ENCODE peak calls at places on chromosome 12, in five cellular contexts. U is NB4, A is HepG2, G is A549, D is endothelial cell of umbilical vein. Y is an unnamed sample.

GRCh38 chr12:116969615-116970575 is 59.1 kb downstream of the FBXW8 start:
- DNase-seq in U (no peak), A (no peak), G (no peak), D (no peak), Y (no peak)

GRCh38 chr12:76024942-76025600 is 6.5 kb downstream of the PHLDA1 start:
- DNase-seq in U (peak; percentile 90), A (no peak), G (peak; percentile 65), D (peak; percentile 42), Y (no peak)

GRCh38 chr12:112466011-112466422 is 47.3 kb downstream of the PTPN11 start:
- DNase-seq in U (no peak), A (peak; percentile 54), G (no peak), D (no peak), Y (no peak)

GRCh38 chr12:4443616-4444015 is 2.0 kb downstream of the FGF6 start:
- DNase-seq in U (no peak), A (no peak), G (no peak), D (no peak), Y (no peak)

GRCh38 chr12:115709410-115710065 is 568.0 kb downstream of the MED13L start:
- DNase-seq in U (no peak), A (no peak), G (no peak), D (no peak), Y (no peak)

GRCh38 chr12:91316161-91316759 is 133.6 kb upstream of the DCN start:
- DNase-seq in U (no peak), A (no peak), G (no peak), D (no peak), Y (no peak)

GRCh38 chr12:82124711-82125110 is 233.5 kb downstream of the CCDC59 start:
- DNase-seq in U (no peak), A (no peak), G (no peak), D (no peak), Y (no peak)

GRCh38 chr12:49813131-49813530 is 15.1 kb downstream of the NCKAP5L start:
- DNase-seq in U (no peak), A (no peak), G (no peak), D (no peak), Y (no peak)

GRCh38 chr12:95227818-95228356 is 10.3 kb downstream of the VEZT start:
- DNase-seq in U (no peak), A (no peak), G (no peak), D (peak; percentile 48), Y (no peak)

GRCh38 chr12:24997496-24997895 is 48.6 kb upstream of the BCAT1 start:
- DNase-seq in U (no peak), A (no peak), G (no peak), D (no peak), Y (no peak)

GRCh38 chr12:48788852-48789775 is at the start of gene ADCY6:
- DNase-seq in U (peak; percentile 32), A (peak; percentile 67), G (peak; percentile 79), D (peak; percentile 79), Y (peak; percentile 29)

GRCh38 chr12:3456809-3457208 is 34.2 kb upstream of the PRMT8 start:
- DNase-seq in U (peak; percentile 9), A (peak; percentile 5), G (no peak), D (no peak), Y (no peak)

GRCh38 chr12:28110329-28110728 is 79.9 kb upstream of the CCDC91 start:
- DNase-seq in U (peak; percentile 16), A (no peak), G (no peak), D (no peak), Y (no peak)

GRCh38 chr12:31275491-31275890 is 50.5 kb downstream of the SINHCAF start:
- DNase-seq in U (no peak), A (no peak), G (no peak), D (no peak), Y (no peak)

GRCh38 chr12:71014180-71014785 is 93.7 kb upstream of the PTPRR start:
- DNase-seq in U (peak; percentile 8), A (peak; percentile 5), G (peak; percentile 27), D (peak; percentile 13), Y (no peak)

GRCh38 chr12:78181544-78182162 is 351.0 kb downstream of the NAV3 start:
- DNase-seq in U (peak; percentile 38), A (peak; percentile 2), G (peak; percentile 0), D (peak; percentile 56), Y (no peak)

GRCh38 chr12:116045158-116045557 is 232.3 kb downstream of the MED13L start:
- DNase-seq in U (no peak), A (no peak), G (no peak), D (no peak), Y (no peak)

GRCh38 chr12:58750484-58750883 is 169.8 kb downstream of the LRIG3 start:
- DNase-seq in U (no peak), A (no peak), G (peak; percentile 6), D (no peak), Y (no peak)

GRCh38 chr12:19971396-19971802 is 396.9 kb upstream of the PDE3A start:
- DNase-seq in U (no peak), A (peak; percentile 5), G (peak; percentile 15), D (no peak), Y (no peak)

GRCh38 chr12:6091786-6092566 is 32.5 kb downstream of the VWF start:
- DNase-seq in U (peak; percentile 74), A (no peak), G (no peak), D (no peak), Y (no peak)

GRCh38 chr12:59194794-59195193 is 274.5 kb upstream of the LRIG3 start:
- DNase-seq in U (peak; percentile 17), A (no peak), G (no peak), D (no peak), Y (no peak)

GRCh38 chr12:116933101-116933500 is 22.4 kb downstream of the FBXW8 start:
- DNase-seq in U (no peak), A (no peak), G (no peak), D (no peak), Y (no peak)

GRCh38 chr12:47235258-47236040 is 155.7 kb upstream of the AMIGO2 start:
- DNase-seq in U (no peak), A (no peak), G (no peak), D (no peak), Y (no peak)

GRCh38 chr12:49187184-49187583 is 1.7 kb downstream of the TUBA1A start:
- DNase-seq in U (no peak), A (no peak), G (no peak), D (peak; percentile 50), Y (no peak)

GRCh38 chr12:109538191-109538863 is 35.0 kb downstream of the MMAB start:
- DNase-seq in U (no peak), A (no peak), G (no peak), D (no peak), Y (no peak)

GRCh38 chr12:113861708-113862312 is 104.3 kb downstream of the RBM19 start:
- DNase-seq in U (peak; percentile 53), A (no peak), G (no peak), D (no peak), Y (no peak)

GRCh38 chr12:57320639-57321038 is 69.7 kb upstream of the STAC3 start:
- DNase-seq in U (no peak), A (no peak), G (no peak), D (no peak), Y (no peak)

GRCh38 chr12:57241556-57242310 is 9.3 kb downstream of the STAC3 start:
- DNase-seq in U (no peak), A (no peak), G (no peak), D (no peak), Y (no peak)

GRCh38 chr12:29198901-29199300 is 49.8 kb downstream of the FAR2 start:
- DNase-seq in U (no peak), A (no peak), G (no peak), D (no peak), Y (no peak)

DNA sequence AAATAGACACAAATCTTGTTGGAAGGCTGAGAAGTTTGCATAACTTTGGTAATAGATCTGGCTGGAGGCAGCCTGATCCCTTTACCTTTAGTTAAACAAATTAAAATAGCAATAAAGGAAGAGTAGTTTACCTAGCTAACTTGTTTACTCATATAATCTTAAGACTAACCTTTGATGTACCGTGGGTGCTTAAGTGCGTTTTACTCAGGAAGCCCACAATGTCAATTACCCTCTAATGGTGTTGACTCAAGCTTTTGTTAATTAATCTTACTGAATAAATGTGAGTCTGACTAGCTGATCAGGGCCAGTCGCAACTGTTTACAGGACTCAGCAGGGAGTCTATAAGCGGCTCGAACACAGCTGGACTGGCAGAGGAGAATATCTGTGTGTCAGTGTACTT is 51.5 kb downstream of the FAR2 start:
- DNase-seq in U (no peak), A (no peak), G (no peak), D (no peak), Y (no peak)
- TF ChIP-seq MYC in U (no peak), A (no peak), G (no peak), D (no peak), Y (no peak)

DNA sequence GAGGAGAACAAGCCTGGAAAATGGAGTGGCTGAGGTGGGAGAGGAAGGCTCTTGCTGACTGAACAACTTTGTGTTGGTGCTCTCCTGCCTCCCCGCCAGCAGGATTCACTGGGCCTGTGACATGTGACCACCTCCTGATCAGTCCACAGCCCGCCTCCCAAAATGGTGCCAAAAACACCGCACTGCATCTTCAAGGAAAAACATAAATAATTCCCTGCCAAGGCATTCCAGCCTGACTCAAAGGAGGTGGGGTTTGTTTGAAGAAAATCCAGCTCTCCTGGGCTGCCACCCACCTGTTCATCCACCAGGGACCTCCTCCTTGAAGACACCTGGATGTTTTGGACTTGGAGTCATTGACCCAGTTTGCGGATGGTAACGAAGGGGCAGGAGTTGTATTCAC is 83.8 kb upstream of the PIWIL1 start:
- DNase-seq in U (no peak), A (no peak), G (no peak), D (no peak), Y (no peak)
- TF ChIP-seq MYC in U (no peak), A (no peak), G (no peak), D (no peak), Y (no peak)

GRCh38 chr12:68397566-68398158 is 65.5 kb upstream of the MDM1 start:
- DNase-seq in U (no peak), A (no peak), G (no peak), D (peak; percentile 4), Y (no peak)

GRCh38 chr12:68403296-68403695 is 71.1 kb upstream of the MDM1 start:
- DNase-seq in U (no peak), A (no peak), G (no peak), D (no peak), Y (no peak)

GRCh38 chr12:68402422-68402821 is 70.3 kb upstream of the MDM1 start:
- DNase-seq in U (no peak), A (no peak), G (no peak), D (no peak), Y (no peak)

GRCh38 chr12:68403711-68404110 is 71.5 kb upstream of the MDM1 start:
- DNase-seq in U (no peak), A (no peak), G (no peak), D (no peak), Y (no peak)

DNA sequence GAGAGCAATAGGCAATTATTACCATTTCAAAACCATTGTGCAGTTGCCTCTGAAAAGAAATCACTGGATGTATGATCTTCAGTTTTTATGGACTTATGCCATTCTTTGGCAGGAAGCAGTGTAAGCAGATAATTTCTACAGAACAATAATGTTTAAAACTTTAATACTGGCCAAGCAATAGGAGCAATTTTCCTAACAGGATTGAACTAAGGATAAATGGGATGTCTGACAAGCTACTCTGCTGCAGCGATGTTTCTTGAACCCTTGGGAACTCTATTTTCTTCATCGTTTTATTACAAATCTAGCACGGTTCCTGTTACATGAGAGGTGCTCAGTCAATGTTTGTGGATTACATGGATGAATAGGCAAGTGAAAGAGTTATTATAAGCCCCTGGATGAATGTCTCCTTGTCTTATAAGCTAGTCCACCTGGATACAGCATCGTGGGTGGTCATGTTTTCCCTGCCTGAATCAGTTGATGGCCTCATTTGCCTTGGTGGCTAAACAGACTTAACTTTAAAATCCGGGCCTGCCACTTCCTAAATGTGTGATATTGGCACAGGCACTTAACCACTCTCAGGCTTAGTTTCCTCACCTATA is 68.2 kb upstream of the MDM1 start:
- DNase-seq in U (no peak), A (no peak), G (no peak), D (peak; percentile 18), Y (no peak)
- TF ChIP-seq MYC in U (no peak), A (no peak), G (no peak), D (no peak), Y (no peak)

GRCh38 chr12:102691773-102692555 is 211.6 kb upstream of the IGF1 start:
- DNase-seq in U (no peak), A (no peak), G (no peak), D (no peak), Y (no peak)
- TF ChIP-seq MYC in U (no peak), A (no peak), G (no peak), D (no peak), Y (no peak)

Y was measured in K562.